ENCODE peak calls at places on chromosomes 11 and 22, in ten cellular contexts. One of them, this sample, is unnamed.

GRCh38 chr11:77035580-77035979 is 1.4 kb downstream of the B3GNT6 start:
- DNase-seq in stimulated activated CD8-positive, alpha-beta memory T cell treated with anti-CD3 and anti-CD28 coated beads, Interleukin-15, amount 100 ng/mL, for 1 hour: no peak
- DNase-seq in GM10248: no peak
- DNase-seq in activated naive CD4-positive, alpha-beta T cell treated with anti-CD3 and anti-CD28 coated beads, Interleukin-2, amount 50 U/mL, for 72 hours: no peak
- DNase-seq in HFFc6: no peak
- DNase-seq in fibroblast of mammary gland: no peak
- DNase-seq in GM13977: no peak
- DNase-seq in GM19239: no peak
- DNase-seq in left ventricle myocardium inferior: no peak
- DNase-seq in activated T-cell treated with anti-CD3 and anti-CD28 coated beads, Interleukin-2, amount 50 U/mL, for 4 hours: no peak
- DNase-seq in this sample: no peak

GRCh38 chr11:73361953-73362776 is 14.0 kb upstream of the RELT start:
- DNase-seq in stimulated activated CD8-positive, alpha-beta memory T cell treated with anti-CD3 and anti-CD28 coated beads, Interleukin-15, amount 100 ng/mL, for 1 hour: no peak
- DNase-seq in GM10248: no peak
- DNase-seq in activated naive CD4-positive, alpha-beta T cell treated with anti-CD3 and anti-CD28 coated beads, Interleukin-2, amount 50 U/mL, for 72 hours: no peak
- DNase-seq in HFFc6: no peak
- DNase-seq in fibroblast of mammary gland: no peak
- DNase-seq in GM13977: no peak
- DNase-seq in GM19239: no peak
- DNase-seq in left ventricle myocardium inferior: no peak
- DNase-seq in activated T-cell treated with anti-CD3 and anti-CD28 coated beads, Interleukin-2, amount 50 U/mL, for 4 hours: no peak
- DNase-seq in this sample: peak

GRCh38 chr22:46201059-46201757 is 48.9 kb downstream of the CDPF1 start:
- DNase-seq in stimulated activated CD8-positive, alpha-beta memory T cell treated with anti-CD3 and anti-CD28 coated beads, Interleukin-15, amount 100 ng/mL, for 1 hour: no peak
- DNase-seq in GM10248: no peak
- DNase-seq in activated naive CD4-positive, alpha-beta T cell treated with anti-CD3 and anti-CD28 coated beads, Interleukin-2, amount 50 U/mL, for 72 hours: no peak
- DNase-seq in HFFc6: no peak
- DNase-seq in fibroblast of mammary gland: no peak
- DNase-seq in GM13977: no peak
- DNase-seq in GM19239: no peak
- DNase-seq in left ventricle myocardium inferior: no peak
- DNase-seq in activated T-cell treated with anti-CD3 and anti-CD28 coated beads, Interleukin-2, amount 50 U/mL, for 4 hours: no peak
- DNase-seq in this sample: no peak

GRCh38 chr11:71505781-71506180 is 21.3 kb upstream of the KRTAP5-7 start:
- DNase-seq in stimulated activated CD8-positive, alpha-beta memory T cell treated with anti-CD3 and anti-CD28 coated beads, Interleukin-15, amount 100 ng/mL, for 1 hour: no peak
- DNase-seq in GM10248: no peak
- DNase-seq in activated naive CD4-positive, alpha-beta T cell treated with anti-CD3 and anti-CD28 coated beads, Interleukin-2, amount 50 U/mL, for 72 hours: no peak
- DNase-seq in HFFc6: no peak
- DNase-seq in fibroblast of mammary gland: no peak
- DNase-seq in GM13977: no peak
- DNase-seq in GM19239: no peak
- DNase-seq in left ventricle myocardium inferior: no peak
- DNase-seq in activated T-cell treated with anti-CD3 and anti-CD28 coated beads, Interleukin-2, amount 50 U/mL, for 4 hours: no peak
- DNase-seq in this sample: no peak

GRCh38 chr11:43419460-43419859 is 60.7 kb downstream of the TTC17 start:
- DNase-seq in stimulated activated CD8-positive, alpha-beta memory T cell treated with anti-CD3 and anti-CD28 coated beads, Interleukin-15, amount 100 ng/mL, for 1 hour: no peak
- DNase-seq in GM10248: peak
- DNase-seq in activated naive CD4-positive, alpha-beta T cell treated with anti-CD3 and anti-CD28 coated beads, Interleukin-2, amount 50 U/mL, for 72 hours: peak
- DNase-seq in HFFc6: peak
- DNase-seq in fibroblast of mammary gland: peak
- DNase-seq in GM13977: peak
- DNase-seq in GM19239: peak
- DNase-seq in left ventricle myocardium inferior: no peak
- DNase-seq in activated T-cell treated with anti-CD3 and anti-CD28 coated beads, Interleukin-2, amount 50 U/mL, for 4 hours: no peak
- DNase-seq in this sample: peak

GRCh38 chr11:11946180-11946579 is 62.2 kb downstream of the DKK3 start:
- DNase-seq in stimulated activated CD8-positive, alpha-beta memory T cell treated with anti-CD3 and anti-CD28 coated beads, Interleukin-15, amount 100 ng/mL, for 1 hour: no peak
- DNase-seq in GM10248: no peak
- DNase-seq in activated naive CD4-positive, alpha-beta T cell treated with anti-CD3 and anti-CD28 coated beads, Interleukin-2, amount 50 U/mL, for 72 hours: no peak
- DNase-seq in HFFc6: peak
- DNase-seq in fibroblast of mammary gland: peak
- DNase-seq in GM13977: no peak
- DNase-seq in GM19239: no peak
- DNase-seq in left ventricle myocardium inferior: no peak
- DNase-seq in activated T-cell treated with anti-CD3 and anti-CD28 coated beads, Interleukin-2, amount 50 U/mL, for 4 hours: no peak
- DNase-seq in this sample: peak

GRCh38 chr11:78069465-78069864 is 5.8 kb downstream of the THRSP start:
- DNase-seq in stimulated activated CD8-positive, alpha-beta memory T cell treated with anti-CD3 and anti-CD28 coated beads, Interleukin-15, amount 100 ng/mL, for 1 hour: no peak
- DNase-seq in GM10248: no peak
- DNase-seq in activated naive CD4-positive, alpha-beta T cell treated with anti-CD3 and anti-CD28 coated beads, Interleukin-2, amount 50 U/mL, for 72 hours: no peak
- DNase-seq in HFFc6: no peak
- DNase-seq in fibroblast of mammary gland: peak
- DNase-seq in GM13977: no peak
- DNase-seq in GM19239: no peak
- DNase-seq in left ventricle myocardium inferior: no peak
- DNase-seq in activated T-cell treated with anti-CD3 and anti-CD28 coated beads, Interleukin-2, amount 50 U/mL, for 4 hours: no peak
- DNase-seq in this sample: no peak

GRCh38 chr11:9756461-9756860 is 92.6 kb downstream of the SWAP70 start:
- DNase-seq in stimulated activated CD8-positive, alpha-beta memory T cell treated with anti-CD3 and anti-CD28 coated beads, Interleukin-15, amount 100 ng/mL, for 1 hour: no peak
- DNase-seq in GM10248: no peak
- DNase-seq in activated naive CD4-positive, alpha-beta T cell treated with anti-CD3 and anti-CD28 coated beads, Interleukin-2, amount 50 U/mL, for 72 hours: no peak
- DNase-seq in HFFc6: no peak
- DNase-seq in fibroblast of mammary gland: no peak
- DNase-seq in GM13977: no peak
- DNase-seq in GM19239: no peak
- DNase-seq in left ventricle myocardium inferior: no peak
- DNase-seq in activated T-cell treated with anti-CD3 and anti-CD28 coated beads, Interleukin-2, amount 50 U/mL, for 4 hours: no peak
- DNase-seq in this sample: no peak

GRCh38 chr22:33921576-33922181 is 1.4 kb upstream of the LARGE1 start:
- DNase-seq in stimulated activated CD8-positive, alpha-beta memory T cell treated with anti-CD3 and anti-CD28 coated beads, Interleukin-15, amount 100 ng/mL, for 1 hour: no peak
- DNase-seq in GM10248: peak
- DNase-seq in activated naive CD4-positive, alpha-beta T cell treated with anti-CD3 and anti-CD28 coated beads, Interleukin-2, amount 50 U/mL, for 72 hours: peak
- DNase-seq in HFFc6: peak
- DNase-seq in fibroblast of mammary gland: peak
- DNase-seq in GM13977: peak
- DNase-seq in GM19239: peak
- DNase-seq in left ventricle myocardium inferior: peak
- DNase-seq in activated T-cell treated with anti-CD3 and anti-CD28 coated beads, Interleukin-2, amount 50 U/mL, for 4 hours: no peak
- DNase-seq in this sample: peak

GRCh38 chr11:12773591-12773990 is 99.4 kb downstream of the TEAD1 start:
- DNase-seq in stimulated activated CD8-positive, alpha-beta memory T cell treated with anti-CD3 and anti-CD28 coated beads, Interleukin-15, amount 100 ng/mL, for 1 hour: no peak
- DNase-seq in GM10248: no peak
- DNase-seq in activated naive CD4-positive, alpha-beta T cell treated with anti-CD3 and anti-CD28 coated beads, Interleukin-2, amount 50 U/mL, for 72 hours: no peak
- DNase-seq in HFFc6: peak
- DNase-seq in fibroblast of mammary gland: no peak
- DNase-seq in GM13977: no peak
- DNase-seq in GM19239: no peak
- DNase-seq in left ventricle myocardium inferior: no peak
- DNase-seq in activated T-cell treated with anti-CD3 and anti-CD28 coated beads, Interleukin-2, amount 50 U/mL, for 4 hours: no peak
- DNase-seq in this sample: no peak

GRCh38 chr22:19770349-19771220 is 10.0 kb downstream of the TBX1 start:
- DNase-seq in stimulated activated CD8-positive, alpha-beta memory T cell treated with anti-CD3 and anti-CD28 coated beads, Interleukin-15, amount 100 ng/mL, for 1 hour: no peak
- DNase-seq in GM10248: no peak
- DNase-seq in activated naive CD4-positive, alpha-beta T cell treated with anti-CD3 and anti-CD28 coated beads, Interleukin-2, amount 50 U/mL, for 72 hours: no peak
- DNase-seq in HFFc6: no peak
- DNase-seq in fibroblast of mammary gland: no peak
- DNase-seq in GM13977: no peak
- DNase-seq in GM19239: no peak
- DNase-seq in left ventricle myocardium inferior: no peak
- DNase-seq in activated T-cell treated with anti-CD3 and anti-CD28 coated beads, Interleukin-2, amount 50 U/mL, for 4 hours: no peak
- DNase-seq in this sample: no peak

GRCh38 chr11:128686045-128686741 is 7.7 kb upstream of the FLI1 start:
- DNase-seq in stimulated activated CD8-positive, alpha-beta memory T cell treated with anti-CD3 and anti-CD28 coated beads, Interleukin-15, amount 100 ng/mL, for 1 hour: no peak
- DNase-seq in GM10248: peak
- DNase-seq in activated naive CD4-positive, alpha-beta T cell treated with anti-CD3 and anti-CD28 coated beads, Interleukin-2, amount 50 U/mL, for 72 hours: no peak
- DNase-seq in HFFc6: no peak
- DNase-seq in fibroblast of mammary gland: no peak
- DNase-seq in GM13977: peak
- DNase-seq in GM19239: no peak
- DNase-seq in left ventricle myocardium inferior: no peak
- DNase-seq in activated T-cell treated with anti-CD3 and anti-CD28 coated beads, Interleukin-2, amount 50 U/mL, for 4 hours: no peak
- DNase-seq in this sample: no peak